ENCODE peak calls at places on chromosomes 6 and 20, in five cellular contexts. K, T, F, P and X are unnamed samples.

GRCh38 chr6:76250666-76251065 is 178.2 kb upstream of the IMPG1 start:
- DNase-seq in K (no peak), T (no peak), F (no peak), P (no peak), X (no peak)

GRCh38 chr6:99026135-99026534 is 78.4 kb upstream of the FBXL4 start:
- DNase-seq in K (peak), T (peak), F (no peak), P (no peak), X (no peak)

GRCh38 chr6:80366721-80367120 is 260.2 kb downstream of the BCKDHB start:
- DNase-seq in K (peak), T (no peak), F (no peak), P (no peak), X (no peak)

GRCh38 chr6:130560231-130560630 is 194.4 kb downstream of the TMEM200A start:
- DNase-seq in K (peak), T (no peak), F (no peak), P (no peak), X (no peak)

GRCh38 chr6:44043479-44044153 is 83.6 kb downstream of the MRPL14 start:
- DNase-seq in K (no peak), T (peak), F (no peak), P (no peak), X (no peak)

GRCh38 chr6:124792386-124792785 is 169.9 kb upstream of the RNF217 start:
- DNase-seq in K (peak), T (no peak), F (no peak), P (no peak), X (no peak)

GRCh38 chr6:121216928-121217327 is 117.4 kb downstream of the TBC1D32 start:
- DNase-seq in K (peak), T (no peak), F (no peak), P (no peak), X (no peak)

GRCh38 chr6:75488026-75488425 is 5.6 kb downstream of the FILIP1 start:
- DNase-seq in K (peak), T (no peak), F (no peak), P (no peak), X (no peak)

GRCh38 chr20:63782051-63782471 is 42.5 kb downstream of the SLC2A4RG start:
- DNase-seq in K (no peak), T (peak), F (no peak), P (peak), X (no peak)

GRCh38 chr6:56764081-56764566 is 121.4 kb upstream of the DST start:
- DNase-seq in K (peak), T (peak), F (no peak), P (no peak), X (no peak)

GRCh38 chr6:102766946-102767345 is 1373.4 kb downstream of the GRIK2 start:
- DNase-seq in K (peak), T (no peak), F (no peak), P (no peak), X (no peak)

GRCh38 chr6:163408352-163408991 is 6.0 kb upstream of the QKI start:
- DNase-seq in K (no peak), T (no peak), F (no peak), P (no peak), X (no peak)

GRCh38 chr6:67606905-67607828 is 1027.9 kb upstream of the ADGRB3 start:
- DNase-seq in K (peak), T (no peak), F (no peak), P (no peak), X (no peak)

GRCh38 chr6:152151930-152152329 is 344.4 kb downstream of the ESR1 start:
- DNase-seq in K (no peak), T (no peak), F (no peak), P (no peak), X (no peak)

GRCh38 chr20:46661659-46662058 is 10.4 kb upstream of the SLC13A3 start:
- DNase-seq in K (no peak), T (no peak), F (no peak), P (no peak), X (no peak)

GRCh38 chr20:64077876-64078551 is 1.3 kb downstream of the RGS19 start:
- DNase-seq in K (no peak), T (peak), F (no peak), P (peak), X (no peak)

GRCh38 chr6:155461636-155462035 is 6.0 kb upstream of the NOX3 start:
- DNase-seq in K (peak), T (peak), F (no peak), P (no peak), X (no peak)

GRCh38 chr6:74366634-74367033 is 670.6 kb downstream of the CD109 start:
- DNase-seq in K (peak), T (no peak), F (no peak), P (no peak), X (no peak)

GRCh38 chr20:36421641-36422040 is 115.5 kb downstream of the DLGAP4 start:
- DNase-seq in K (no peak), T (no peak), F (no peak), P (no peak), X (no peak)

GRCh38 chr20:36717657-36718056 is 28.2 kb downstream of the NDRG3 start:
- DNase-seq in K (no peak), T (peak), F (no peak), P (no peak), X (no peak)

GRCh38 chr6:136235233-136235564 is 14.9 kb downstream of the MTFR2 start:
- DNase-seq in K (peak), T (no peak), F (no peak), P (no peak), X (no peak)

GRCh38 chr6:166010136-166010535 is 157.5 kb downstream of the TBXT start:
- DNase-seq in K (no peak), T (no peak), F (no peak), P (no peak), X (no peak)

GRCh38 chr20:2705931-2706645 is 13.5 kb downstream of the EBF4 start:
- DNase-seq in K (no peak), T (peak), F (no peak), P (no peak), X (no peak)

GRCh38 chr6:71468841-71469750 is 180.5 kb downstream of the OGFRL1 start:
- DNase-seq in K (peak), T (no peak), F (no peak), P (no peak), X (no peak)

GRCh38 chr6:3484240-3484639 is 27.4 kb upstream of the SLC22A23 start:
- DNase-seq in K (peak), T (no peak), F (no peak), P (no peak), X (no peak)

GRCh38 chr6:169292340-169293124 is 38.9 kb upstream of the THBS2 start:
- DNase-seq in K (peak), T (no peak), F (peak), P (no peak), X (no peak)

GRCh38 chr20:55888655-55889054 is 116.7 kb downstream of the CBLN4 start:
- DNase-seq in K (no peak), T (no peak), F (no peak), P (no peak), X (no peak)

GRCh38 chr6:137903933-137904821 is 37.1 kb downstream of the TNFAIP3 start:
- DNase-seq in K (peak), T (no peak), F (no peak), P (no peak), X (no peak)

GRCh38 chr20:14093652-14094051 is 98.3 kb downstream of the MACROD2 start:
- DNase-seq in K (no peak), T (no peak), F (no peak), P (no peak), X (no peak)

GRCh38 chr6:137307163-137307851 is 88.1 kb upstream of the IFNGR1 start:
- DNase-seq in K (no peak), T (no peak), F (no peak), P (no peak), X (no peak)

GRCh38 chr20:37071481-37071911 is 24.3 kb downstream of the RBL1 start:
- DNase-seq in K (peak), T (no peak), F (no peak), P (no peak), X (no peak)

GRCh38 chr6:141552463-141552862 is 580.3 kb upstream of the GJE1 start:
- DNase-seq in K (peak), T (no peak), F (no peak), P (no peak), X (no peak)

GRCh38 chr20:57397004-57397692 is 6.0 kb downstream of the RBM38 start:
- DNase-seq in K (peak), T (no peak), F (no peak), P (peak), X (no peak)

GRCh38 chr6:37650071-37650481 is 47.6 kb downstream of the MDGA1 start:
- DNase-seq in K (no peak), T (peak), F (no peak), P (no peak), X (peak)

GRCh38 chr20:60882776-60883303 is 369.2 kb upstream of the CDH4 start:
- DNase-seq in K (no peak), T (no peak), F (no peak), P (no peak), X (no peak)
- TF ChIP-seq CTCF in K (no peak), T (no peak), F (no peak), P (no peak), X (no peak)

GRCh38 chr6:87826376-87826775 is 124.3 kb upstream of the AKIRIN2 start:
- DNase-seq in K (no peak), T (no peak), F (no peak), P (no peak), X (no peak)

GRCh38 chr6:87829622-87830121 is 127.6 kb upstream of the AKIRIN2 start:
- DNase-seq in K (no peak), T (no peak), F (no peak), P (no peak), X (no peak)

GRCh38 chr6:87827291-87827690 is 125.3 kb upstream of the AKIRIN2 start:
- DNase-seq in K (no peak), T (no peak), F (no peak), P (no peak), X (no peak)

GRCh38 chr6:87825865-87826264 is 123.8 kb upstream of the AKIRIN2 start:
- DNase-seq in K (no peak), T (no peak), F (no peak), P (no peak), X (no peak)

GRCh38 chr6:87828044-87828443 is 126.0 kb upstream of the AKIRIN2 start:
- DNase-seq in K (no peak), T (no peak), F (no peak), P (no peak), X (no peak)
- TF ChIP-seq CTCF in K (no peak), T (no peak), F (no peak), P (no peak), X (no peak)

GRCh38 chr20:61044499-61044898 is 207.6 kb upstream of the CDH4 start:
- DNase-seq in K (no peak), T (peak), F (no peak), P (no peak), X (no peak)
- TF ChIP-seq CTCF in K (no peak), T (no peak), F (no peak), P (no peak), X (no peak)

GRCh38 chr6:149551920-149552319 is 6.1 kb upstream of the PPIL4 start:
- DNase-seq in K (no peak), T (no peak), F (no peak), P (no peak), X (no peak)
- TF ChIP-seq CTCF in K (no peak), T (no peak), F (no peak), P (no peak), X (no peak)

GRCh38 chr20:11841972-11842461 is 75.7 kb upstream of the BTBD3 start:
- DNase-seq in K (no peak), T (no peak), F (no peak), P (no peak), X (no peak)

GRCh38 chr20:11833825-11834224 is 83.9 kb upstream of the BTBD3 start:
- DNase-seq in K (no peak), T (no peak), F (no peak), P (no peak), X (no peak)

GRCh38 chr20:11843289-11843688 is 74.4 kb upstream of the BTBD3 start:
- DNase-seq in K (no peak), T (no peak), F (no peak), P (no peak), X (no peak)

GRCh38 chr20:11832397-11832796 is 85.3 kb upstream of the BTBD3 start:
- DNase-seq in K (no peak), T (no peak), F (no peak), P (no peak), X (no peak)

GRCh38 chr20:11838076-11838636 is 79.5 kb upstream of the BTBD3 start:
- DNase-seq in K (no peak), T (no peak), F (no peak), P (no peak), X (no peak)
- TF ChIP-seq CTCF in K (no peak), T (no peak), F (no peak), P (no peak), X (no peak)

DNA sequence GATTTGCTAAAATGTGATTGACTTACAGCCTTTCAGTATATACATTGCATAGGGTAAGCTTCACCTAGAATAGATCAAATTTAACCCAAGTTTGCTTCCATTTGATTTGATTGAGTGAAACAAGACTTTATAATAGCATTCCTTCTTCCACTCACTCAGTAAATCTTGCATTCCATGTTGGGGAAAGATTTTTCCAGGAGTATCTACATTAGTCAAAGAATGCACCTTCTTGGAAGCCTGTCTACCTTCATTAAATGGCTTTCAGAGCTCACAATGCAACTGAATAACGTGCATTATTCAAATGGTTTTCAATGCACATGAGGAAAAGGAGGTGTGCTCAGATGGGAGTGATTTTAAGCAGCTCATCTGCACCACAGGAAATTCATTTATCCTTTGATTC is 38.3 kb upstream of the TSHZ2 start:
- DNase-seq in K (no peak), T (no peak), F (no peak), P (no peak), X (no peak)
- TF ChIP-seq CTCF in K (no peak), T (no peak), F (no peak), P (no peak), X (no peak)

GRCh38 chr20:21125072-21125848 is 622 bp upstream of the KIZ start:
- DNase-seq in K (peak), T (peak), F (no peak), P (no peak), X (peak)
- TF ChIP-seq CTCF in K (no peak), T (peak), F (no peak), P (no peak), X (no peak)

GRCh38 chr6:126252154-126252553 is 87.8 kb upstream of the CENPW start:
- DNase-seq in K (no peak), T (peak), F (no peak), P (no peak), X (no peak)
- TF ChIP-seq CTCF in K (no peak), T (peak), F (no peak), P (no peak), X (no peak)

DNA sequence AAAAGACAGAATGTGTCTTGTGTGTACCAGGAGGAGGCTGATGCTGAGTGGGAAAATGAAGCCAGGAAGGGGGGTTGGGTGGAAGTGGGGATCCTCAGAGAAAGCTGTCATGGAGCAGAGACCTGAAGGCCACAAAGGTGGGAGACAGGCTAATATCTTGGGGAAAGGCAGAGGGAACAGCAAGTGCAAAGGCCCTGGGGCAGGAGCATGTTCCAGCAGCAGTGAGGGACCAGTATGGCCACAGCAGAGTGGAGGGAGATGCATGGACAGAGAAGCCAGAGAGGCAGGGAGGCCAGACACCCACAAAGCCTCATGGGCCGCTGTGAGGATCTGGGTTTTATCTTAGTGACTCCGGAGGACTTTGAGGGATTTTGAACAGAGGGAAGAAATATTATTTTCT is 254.2 kb upstream of the SULF2 start:
- DNase-seq in K (no peak), T (no peak), F (no peak), P (no peak), X (no peak)
- TF ChIP-seq CTCF in K (no peak), T (no peak), F (no peak), P (no peak), X (no peak)

DNA sequence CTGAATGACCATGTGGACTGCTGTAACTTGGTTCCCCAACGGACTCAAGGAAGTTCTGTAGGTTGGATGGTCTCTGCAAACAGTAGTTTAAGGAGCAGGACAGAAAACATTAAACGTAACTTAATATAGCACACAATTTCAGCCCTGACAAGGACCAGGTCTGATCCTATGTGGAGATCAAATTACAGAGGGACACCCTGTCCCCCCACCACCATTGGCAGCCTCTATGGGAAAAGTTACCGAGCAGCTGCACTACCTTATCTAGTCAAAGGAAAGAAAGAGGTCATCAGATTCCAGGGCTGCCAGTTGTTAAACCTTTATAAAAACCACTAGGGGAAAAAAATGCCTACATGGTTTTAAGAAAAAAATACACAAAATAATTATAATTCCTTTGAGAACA is 191.5 kb upstream of the RSPO3 start:
- DNase-seq in K (peak), T (peak), F (no peak), P (no peak), X (no peak)
- TF ChIP-seq CTCF in K (no peak), T (no peak), F (no peak), P (no peak), X (no peak)